ENCODE peak calls at places on chromosomes 2 and 18, in nine cellular contexts. U is body of pancreas; J is colonic mucosa; R is GM23248; A is cardiac muscle cell; B is left lung; D is CD8-positive, alpha-beta memory T cell; S is psoas muscle; K is RWPE2. G is an unnamed sample. For H3K9me3 and H3K36me3, the result is how much of the 10 kb centered on the place peaks cover.

GRCh38 chr18:48719988-48720654 is 181.3 kb downstream of the CTIF start:
- DNase-seq in A (no peak), U (no peak), S (peak), B (no peak), J (no peak), D (no peak), K (no peak), R (peak), G (no peak)

GRCh38 chr2:60463249-60463648 is 90.2 kb downstream of the BCL11A start:
- DNase-seq in R (peak), K (no peak), U (no peak), J (no peak), D (no peak), A (peak), S (no peak), B (no peak), G (peak)

GRCh38 chr2:20579866-20580265 is 71.0 kb downstream of the HS1BP3 start:
- DNase-seq in U (no peak), A (peak), D (no peak), B (no peak), R (no peak), K (peak), S (no peak), J (no peak), G (no peak)

GRCh38 chr2:11963966-11964365 is 217.5 kb downstream of the LPIN1 start:
- DNase-seq in S (no peak), B (no peak), K (no peak), R (no peak), U (no peak), J (no peak), A (no peak), D (no peak), G (no peak)

GRCh38 chr2:154706660-154707059 is 8.2 kb downstream of the KCNJ3 start:
- DNase-seq in R (no peak), B (no peak), K (no peak), A (no peak), D (no peak), S (no peak), U (no peak), J (no peak), G (no peak)

GRCh38 chr2:2707111-2708035 is 376.3 kb upstream of the MYT1L start:
- DNase-seq in J (no peak), R (no peak), D (no peak), A (no peak), B (no peak), K (no peak), U (no peak), S (peak), G (no peak)

GRCh38 chr2:9703085-9703641 is 72.4 kb upstream of the YWHAQ start:
- DNase-seq in U (no peak), A (peak), R (peak), D (peak), B (no peak), S (peak), J (peak), K (peak), G (peak)

GRCh38 chr2:181656450-181657261 is at the start of gene CERKL:
- DNase-seq in D (no peak), R (peak), B (peak), U (peak), A (peak), S (peak), K (peak), J (peak), G (peak)

GRCh38 chr2:169933124-169933711 is 106.0 kb downstream of the UBR3 start:
- DNase-seq in S (no peak), D (no peak), R (peak), A (peak), J (no peak), U (no peak), K (no peak), B (no peak), G (no peak)

GRCh38 chr2:10140841-10141610 is 18.5 kb downstream of the RRM2 start:
- DNase-seq in U (no peak), A (no peak), S (no peak), K (peak), D (no peak), B (no peak), R (no peak), J (no peak), G (no peak)

GRCh38 chr2:29139731-29140130 is 24.5 kb downstream of the CLIP4 start:
- DNase-seq in J (no peak), B (no peak), R (no peak), D (no peak), A (no peak), U (no peak), S (no peak), K (no peak), G (no peak)

GRCh38 chr2:157887946-157888345 is 11.8 kb upstream of the ACVR1 start:
- DNase-seq in R (peak), S (no peak), B (no peak), A (peak), D (no peak), U (no peak), J (no peak), K (no peak), G (no peak)

GRCh38 chr2:64470921-64471320 is 17.0 kb downstream of the LGALSL start:
- DNase-seq in R (no peak), J (no peak), U (no peak), D (no peak), B (no peak), K (no peak), S (no peak), A (no peak), G (peak)

GRCh38 chr2:235017441-235017840 is 65.6 kb downstream of the SH3BP4 start:
- DNase-seq in D (no peak), U (no peak), K (no peak), A (no peak), R (no peak), B (no peak), J (no peak), S (no peak), G (no peak)

GRCh38 chr2:223560704-223561435 is 41.3 kb downstream of the SCG2 start:
- DNase-seq in B (no peak), A (no peak), D (no peak), S (no peak), U (no peak), R (peak), J (no peak), K (no peak), G (peak)

GRCh38 chr2:215899111-215900074 is 114.0 kb downstream of the MREG start:
- DNase-seq in A (peak), K (no peak), R (peak), B (no peak), D (no peak), U (no peak), J (no peak), S (no peak), G (no peak)

GRCh38 chr2:102301867-102302362 is 9.4 kb upstream of the IL1RL1 start:
- DNase-seq in U (no peak), K (no peak), A (peak), R (peak), S (no peak), D (peak), J (peak), B (no peak), G (no peak)

GRCh38 chr2:23244656-23245055 is 140.3 kb upstream of the KLHL29 start:
- DNase-seq in J (no peak), R (no peak), A (no peak), S (no peak), D (no peak), K (no peak), U (no peak), B (no peak), G (no peak)

GRCh38 chr2:111121028-111121872 is 536 bp downstream of the BCL2L11 start:
- DNase-seq in S (peak), A (no peak), K (peak), D (peak), U (peak), J (peak), R (peak), B (peak), G (peak)

GRCh38 chr2:163909411-163910080 is 173.7 kb upstream of the FIGN start:
- DNase-seq in D (no peak), J (no peak), R (no peak), B (peak), S (peak), A (no peak), K (no peak), U (no peak), G (no peak)

GRCh38 chr2:98489971-98490962 is 45.6 kb downstream of the INPP4A start:
- DNase-seq in U (no peak), D (no peak), B (no peak), R (no peak), K (no peak), J (no peak), A (no peak), S (no peak), G (no peak)

GRCh38 chr2:128535928-128536327 is 217.3 kb upstream of the HS6ST1 start:
- DNase-seq in R (peak), D (no peak), K (no peak), A (peak), B (no peak), J (no peak), S (no peak), U (no peak), G (no peak)

GRCh38 chr2:162082036-162082435 is 8.0 kb upstream of the DPP4 start:
- DNase-seq in D (no peak), A (no peak), B (no peak), J (no peak), S (no peak), U (no peak), K (no peak), R (no peak), G (no peak)

GRCh38 chr2:120889936-120890335 is 154.3 kb downstream of the GLI2 start:
- DNase-seq in J (no peak), B (no peak), U (no peak), K (no peak), S (no peak), D (no peak), A (no peak), R (no peak), G (no peak)

GRCh38 chr2:130754811-130755210 is 529 bp upstream of the AMER3 start:
- DNase-seq in S (no peak), A (no peak), D (no peak), K (no peak), R (no peak), J (no peak), U (no peak), B (no peak), G (no peak)

GRCh38 chr2:71557321-71557720 is 104.0 kb downstream of the DYSF start:
- DNase-seq in J (no peak), B (peak), R (no peak), S (peak), K (no peak), A (no peak), D (no peak), U (no peak), G (no peak)

GRCh38 chr2:39470580-39470979 is 33.5 kb upstream of the MAP4K3 start:
- DNase-seq in U (no peak), S (no peak), R (no peak), K (no peak), B (no peak), A (no peak), D (no peak), J (no peak), G (no peak)

GRCh38 chr2:217837001-217837491 is 165.7 kb downstream of the TNS1 start:
- DNase-seq in K (no peak), B (no peak), A (peak), R (peak), D (no peak), S (peak), U (no peak), J (peak), G (no peak)

GRCh38 chr18:24414349-24415003 is 12.0 kb upstream of the IMPACT start:
- DNase-seq in D (no peak), S (no peak), A (peak), J (no peak), U (no peak), K (no peak), R (no peak), B (no peak), G (no peak)

GRCh38 chr2:139867601-139868226 is 1087.5 kb upstream of the NXPH2 start:
- DNase-seq in J (no peak), S (no peak), B (no peak), R (no peak), U (no peak), K (no peak), D (no peak), A (no peak), G (no peak)

GRCh38 chr18:56034954-56035353 is 447.0 kb upstream of the TCF4 start:
- DNase-seq in U (no peak), J (no peak), A (no peak), K (no peak), B (no peak), S (no peak), R (no peak), D (no peak), G (no peak)
- H3K9me3 ChIP-seq in U (under half), J (under half), A (under half), K (under half), B (under half), S (under half), R (under half), D (under half), G (under half)

DNA sequence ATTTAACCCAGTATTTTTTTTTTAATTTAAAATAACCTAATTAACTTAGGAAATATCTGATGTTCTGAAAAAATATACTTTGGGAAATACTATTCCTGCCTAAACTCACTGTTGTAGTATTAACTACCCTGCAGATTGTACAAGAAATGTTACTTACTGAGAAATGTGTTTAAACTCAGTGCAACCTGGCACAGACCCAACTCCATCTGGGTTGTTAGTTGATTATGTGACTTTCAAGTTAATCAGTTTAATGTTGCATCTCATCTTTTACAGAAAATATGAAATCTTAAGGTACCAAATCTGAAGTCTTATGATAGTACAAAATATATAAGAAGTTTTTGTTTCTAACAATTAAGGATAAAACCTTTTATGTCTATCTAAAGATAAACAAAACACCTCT is 27.3 kb downstream of the VAPA start:
- DNase-seq in K (no peak), A (no peak), J (no peak), S (no peak), B (no peak), U (no peak), D (no peak), R (no peak), G (no peak)
- H3K36me3 ChIP-seq in K (half or more), A (under half), J (under half), S (under half), B (half or more), U (under half), D (under half), R (half or more), G (under half)

DNA sequence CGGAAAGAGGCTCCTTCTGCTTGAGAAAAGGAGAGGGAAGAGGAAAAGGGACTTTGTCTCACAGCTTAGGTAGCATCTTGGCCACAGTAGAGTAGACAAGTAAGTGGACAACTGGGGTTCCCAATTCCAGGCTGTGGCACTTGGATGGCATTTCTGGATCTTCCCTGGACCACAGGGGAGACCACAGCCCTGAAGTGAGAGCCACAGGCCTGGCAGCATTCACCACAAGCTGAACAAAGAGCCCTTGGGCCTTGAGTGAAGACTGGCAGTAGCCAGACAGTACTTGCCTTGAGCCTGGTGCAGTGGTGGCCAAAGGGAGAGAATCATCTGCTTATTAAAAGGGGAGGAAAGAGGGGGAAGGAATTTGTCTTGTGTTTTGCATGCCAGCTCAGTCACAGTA is 226.1 kb upstream of the KLHL14 start:
- DNase-seq in A (no peak), D (no peak), K (no peak), R (no peak), J (no peak), U (no peak), S (no peak), B (no peak), G (no peak)
- H3K9me3 ChIP-seq in A (under half), D (under half), K (under half), R (under half), J (under half), U (under half), S (under half), B (under half), G (under half)

GRCh38 chr2:240576036-240576435 is 7.8 kb downstream of the RNPEPL1 start:
- DNase-seq in J (no peak), K (no peak), R (no peak), A (no peak), U (no peak), S (no peak), B (no peak), D (no peak), G (no peak)

GRCh38 chr2:240578110-240578450 is 8.5 kb upstream of the CAPN10 start:
- DNase-seq in U (no peak), A (no peak), R (no peak), B (no peak), S (no peak), J (no peak), D (no peak), K (no peak), G (no peak)

GRCh38 chr2:240578488-240578887 is 8.0 kb upstream of the CAPN10 start:
- DNase-seq in B (no peak), S (no peak), K (no peak), R (no peak), D (no peak), J (no peak), U (no peak), A (no peak), G (no peak)

GRCh38 chr2:240576436-240577205 is 8.3 kb downstream of the RNPEPL1 start:
- DNase-seq in U (no peak), K (no peak), D (no peak), B (no peak), J (no peak), S (peak), A (no peak), R (no peak), G (no peak)

DNA sequence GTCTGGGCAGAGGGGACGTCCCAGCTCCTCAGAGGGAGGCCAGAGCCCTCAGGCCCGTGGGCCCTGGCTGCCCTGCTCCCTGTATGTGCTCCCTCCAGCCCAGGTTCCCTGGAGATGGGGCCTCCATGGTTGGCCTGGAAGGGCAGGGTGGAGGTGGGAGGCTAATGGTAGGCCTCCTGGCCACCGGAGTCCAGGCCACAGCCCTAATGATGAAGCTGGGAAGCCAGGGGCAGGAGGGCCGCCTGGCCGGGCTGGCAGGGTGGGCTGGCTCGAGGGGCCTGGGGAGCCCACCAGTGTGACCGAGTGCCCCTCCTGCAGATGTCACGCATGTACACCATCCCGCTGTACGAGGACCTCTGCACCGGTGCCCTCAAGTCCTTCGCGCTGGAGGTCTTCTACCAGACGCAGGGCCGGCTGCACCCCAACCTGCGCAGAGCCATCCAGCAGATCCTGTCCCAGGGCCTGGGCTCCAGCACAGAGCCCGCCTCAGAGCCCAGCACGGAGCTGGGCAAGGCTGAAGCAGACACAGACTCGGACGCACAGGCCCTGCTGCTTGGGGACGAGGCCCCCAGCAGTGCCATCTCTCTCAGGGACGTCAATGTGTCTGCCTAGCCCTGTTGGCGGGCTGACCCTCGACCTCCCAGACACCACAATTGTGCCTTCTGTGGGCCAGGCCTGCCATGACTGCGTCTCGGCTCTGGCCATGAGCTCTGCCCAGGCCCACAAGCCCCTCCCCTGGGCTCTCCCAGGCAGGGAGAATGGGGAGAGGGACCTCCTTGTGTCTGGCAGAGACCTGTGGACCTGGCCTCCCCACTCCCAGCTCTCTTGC is 9.0 kb upstream of the CAPN10 start:
- DNase-seq in A (no peak), R (no peak), K (no peak), B (peak), S (no peak), D (no peak), U (no peak), J (no peak), G (no peak)
- H3K36me3 ChIP-seq in A (under half), R (under half), K (under half), B (half or more), S (under half), D (under half), U (under half), J (under half), G (under half)

DNA sequence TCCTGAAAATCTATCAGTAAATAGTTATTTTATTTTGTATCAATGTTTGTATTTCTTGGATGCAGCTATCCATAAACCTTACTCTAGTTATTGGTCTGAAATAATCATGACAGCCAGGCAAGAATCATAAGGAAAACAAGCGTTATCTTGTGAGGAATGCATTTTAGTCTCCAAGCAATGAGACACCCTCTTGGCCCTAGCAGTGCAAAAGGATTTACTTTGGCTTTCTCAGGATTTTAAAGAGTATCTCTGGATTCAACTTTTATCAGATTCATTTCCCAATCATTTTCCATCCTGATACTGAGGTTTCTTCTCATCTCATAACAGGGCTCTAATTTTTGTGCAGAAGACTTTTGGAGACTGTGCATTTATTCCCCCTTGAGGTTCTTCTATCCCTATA is 480.8 kb downstream of the TMX3 start:
- DNase-seq in A (peak), K (no peak), B (no peak), S (no peak), D (no peak), J (no peak), R (no peak), U (no peak), G (no peak)
- H3K9me3 ChIP-seq in A (under half), K (under half), B (under half), S (under half), D (under half), J (under half), R (under half), U (under half), G (under half)

DNA sequence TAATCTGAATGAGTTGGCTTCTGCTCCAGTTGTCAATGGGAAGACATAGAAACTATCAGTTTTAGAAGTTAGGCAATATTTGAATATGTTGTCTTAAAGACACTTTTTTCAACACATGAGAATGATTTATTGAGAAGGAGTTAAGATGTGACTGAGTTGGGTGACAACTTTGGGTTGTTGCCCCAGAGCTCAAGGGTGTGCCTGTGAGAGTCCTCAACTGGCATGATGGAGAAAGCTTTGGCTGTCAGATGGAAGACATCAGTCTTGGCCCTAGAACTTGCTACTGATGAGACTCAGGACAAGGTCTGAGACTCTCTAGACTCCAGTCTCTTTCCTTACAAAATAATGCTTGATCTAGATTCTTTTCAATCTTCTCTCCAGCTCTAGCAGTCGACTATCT is 69.0 kb upstream of the CTAGE1 start:
- DNase-seq in K (no peak), A (no peak), R (no peak), U (no peak), B (no peak), J (no peak), D (no peak), S (no peak), G (no peak)
- H3K36me3 ChIP-seq in K (under half), A (under half), R (under half), U (under half), B (under half), J (under half), D (under half), S (under half), G (under half)

DNA sequence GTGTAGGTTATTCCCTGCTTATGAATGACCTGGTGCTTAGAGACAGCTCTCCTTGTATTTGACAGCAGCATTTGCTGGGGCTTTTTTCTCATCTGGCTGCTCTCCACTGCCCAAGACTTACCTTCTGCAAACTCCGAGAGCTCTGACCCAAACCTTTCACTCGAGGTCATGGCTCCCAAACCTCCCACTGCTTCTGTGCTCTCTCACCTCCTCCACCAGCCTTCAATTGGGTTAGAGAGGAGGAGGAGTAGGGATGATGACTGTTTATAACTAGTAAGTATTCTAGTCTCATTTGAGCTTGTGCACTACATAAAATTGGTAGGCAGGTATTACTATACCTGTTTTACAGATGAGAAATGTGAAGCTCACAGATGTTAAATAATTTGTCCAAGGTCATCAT is 40.1 kb downstream of the LIMS1 start:
- DNase-seq in R (no peak), S (no peak), U (no peak), K (no peak), D (no peak), A (no peak), B (no peak), J (no peak), G (no peak)
- H3K9me3 ChIP-seq in R (under half), S (under half), U (under half), K (under half), D (under half), A (under half), B (under half), J (under half), G (under half)

G was measured in HAP-1.